ENCODE peak calls at places on chromosomes 3 and 15, in eight cellular contexts. L, F, Z, D, R, I, N and B are unnamed samples.

GRCh38 chr15:70376929-70377691 is 279.4 kb upstream of the TLE3 start:
- DNase-seq in D (peak), F (no peak), L (no peak), Z (peak), I (peak), R (peak), N (no peak), B (no peak)

GRCh38 chr3:189967254-189967865 is 153.3 kb downstream of the P3H2 start:
- DNase-seq in I (peak), L (peak), F (no peak), D (peak), R (peak), Z (peak), N (no peak), B (no peak)

GRCh38 chr15:69665641-69666091 is 213.0 kb downstream of the RPLP1 start:
- DNase-seq in R (no peak), N (no peak), L (no peak), Z (no peak), I (no peak), D (no peak), F (no peak), B (no peak)

GRCh38 chr3:140499114-140499757 is 178.6 kb upstream of the TRIM42 start:
- DNase-seq in D (no peak), F (no peak), Z (peak), I (no peak), L (no peak), N (no peak), R (peak), B (peak)

GRCh38 chr15:62649793-62650420 is 392.6 kb upstream of the TPM1 start:
- DNase-seq in L (no peak), R (no peak), D (no peak), I (no peak), N (no peak), Z (peak), F (no peak), B (no peak)

GRCh38 chr3:60298141-60298540 is 953.1 kb downstream of the FHIT start:
- DNase-seq in N (no peak), R (no peak), F (no peak), L (no peak), I (no peak), Z (no peak), D (no peak), B (no peak)

GRCh38 chr3:167882057-167882667 is 146.6 kb downstream of the SERPINI1 start:
- DNase-seq in D (peak), N (no peak), Z (peak), R (peak), I (peak), L (no peak), F (no peak), B (no peak)

GRCh38 chr3:179957264-179957845 is 79.4 kb downstream of the PEX5L start:
- DNase-seq in D (no peak), R (no peak), I (no peak), F (no peak), Z (no peak), L (no peak), N (no peak), B (no peak)